ENCODE peak calls at places on chromosome 2, in eight cellular contexts. One of them, this sample, is unnamed.

GRCh38 chr2:240820607-240821428 is 799 bp upstream of the KIF1A start:
- DNase-seq in T-cell: no peak
- DNase-seq in body of pancreas: no peak
- DNase-seq in amygdala: peak; percentile 52
- DNase-seq in stimulated activated CD4-positive, alpha-beta T cell treated with anti-CD3 and anti-CD28 coated beads, Interleukin-2, amount 100 ng/mL, for 24 hours: peak; percentile 38
- DNase-seq in cardiac muscle cell: peak; percentile 28
- DNase-seq in T-helper 2 cell: no peak
- DNase-seq in substantia nigra: peak; percentile 54
- DNase-seq in this sample: no peak

GRCh38 chr2:207332473-207333212 is 166.9 kb upstream of the KLF7 start:
- DNase-seq in substantia nigra: no peak
- DNase-seq in body of pancreas: no peak
- DNase-seq in T-helper 2 cell: no peak
- DNase-seq in cardiac muscle cell: no peak
- DNase-seq in T-cell: no peak
- DNase-seq in amygdala: no peak
- DNase-seq in stimulated activated CD4-positive, alpha-beta T cell treated with anti-CD3 and anti-CD28 coated beads, Interleukin-2, amount 100 ng/mL, for 24 hours: no peak
- DNase-seq in this sample: no peak

GRCh38 chr2:99863914-99864273 is 278.5 kb downstream of the AFF3 start:
- DNase-seq in body of pancreas: no peak
- DNase-seq in substantia nigra: no peak
- DNase-seq in cardiac muscle cell: no peak
- DNase-seq in T-cell: no peak
- DNase-seq in T-helper 2 cell: no peak
- DNase-seq in amygdala: no peak
- DNase-seq in stimulated activated CD4-positive, alpha-beta T cell treated with anti-CD3 and anti-CD28 coated beads, Interleukin-2, amount 100 ng/mL, for 24 hours: no peak
- DNase-seq in this sample: no peak

GRCh38 chr2:30221531-30221930 is 9.8 kb upstream of the LBH start:
- DNase-seq in substantia nigra: no peak
- DNase-seq in T-cell: no peak
- DNase-seq in stimulated activated CD4-positive, alpha-beta T cell treated with anti-CD3 and anti-CD28 coated beads, Interleukin-2, amount 100 ng/mL, for 24 hours: no peak
- DNase-seq in body of pancreas: no peak
- DNase-seq in amygdala: no peak
- DNase-seq in T-helper 2 cell: no peak
- DNase-seq in cardiac muscle cell: no peak
- DNase-seq in this sample: no peak

GRCh38 chr2:219631406-219631891 is 4.0 kb downstream of the SLC4A3 start:
- DNase-seq in body of pancreas: no peak
- DNase-seq in T-helper 2 cell: no peak
- DNase-seq in substantia nigra: no peak
- DNase-seq in stimulated activated CD4-positive, alpha-beta T cell treated with anti-CD3 and anti-CD28 coated beads, Interleukin-2, amount 100 ng/mL, for 24 hours: no peak
- DNase-seq in amygdala: no peak
- DNase-seq in T-cell: no peak
- DNase-seq in cardiac muscle cell: no peak
- DNase-seq in this sample: no peak

GRCh38 chr2:768484-768883 is 91.3 kb upstream of the TMEM18 start:
- DNase-seq in body of pancreas: no peak
- DNase-seq in cardiac muscle cell: no peak
- DNase-seq in amygdala: no peak
- DNase-seq in T-cell: no peak
- DNase-seq in substantia nigra: no peak
- DNase-seq in stimulated activated CD4-positive, alpha-beta T cell treated with anti-CD3 and anti-CD28 coated beads, Interleukin-2, amount 100 ng/mL, for 24 hours: no peak
- DNase-seq in T-helper 2 cell: no peak
- DNase-seq in this sample: no peak

GRCh38 chr2:148967484-148967883 is 71.0 kb upstream of the LYPD6B start:
- DNase-seq in body of pancreas: no peak
- DNase-seq in substantia nigra: no peak
- DNase-seq in T-cell: no peak
- DNase-seq in amygdala: no peak
- DNase-seq in cardiac muscle cell: no peak
- DNase-seq in T-helper 2 cell: no peak
- DNase-seq in stimulated activated CD4-positive, alpha-beta T cell treated with anti-CD3 and anti-CD28 coated beads, Interleukin-2, amount 100 ng/mL, for 24 hours: no peak
- DNase-seq in this sample: no peak

GRCh38 chr2:164694275-164694695 is 73.0 kb upstream of the GRB14 start:
- DNase-seq in cardiac muscle cell: no peak
- DNase-seq in amygdala: no peak
- DNase-seq in T-helper 2 cell: no peak
- DNase-seq in substantia nigra: no peak
- DNase-seq in T-cell: no peak
- DNase-seq in body of pancreas: no peak
- DNase-seq in stimulated activated CD4-positive, alpha-beta T cell treated with anti-CD3 and anti-CD28 coated beads, Interleukin-2, amount 100 ng/mL, for 24 hours: no peak
- DNase-seq in this sample: no peak

GRCh38 chr2:151999058-151999457 is 99.8 kb downstream of the CACNB4 start:
- DNase-seq in T-helper 2 cell: peak; percentile 20
- DNase-seq in T-cell: peak; percentile 10
- DNase-seq in substantia nigra: peak; percentile 3
- DNase-seq in stimulated activated CD4-positive, alpha-beta T cell treated with anti-CD3 and anti-CD28 coated beads, Interleukin-2, amount 100 ng/mL, for 24 hours: peak; percentile 59
- DNase-seq in amygdala: peak; percentile 22
- DNase-seq in cardiac muscle cell: peak; percentile 61
- DNase-seq in body of pancreas: peak; percentile 49
- DNase-seq in this sample: no peak

GRCh38 chr2:54599914-54600313 is 123.5 kb upstream of the EML6 start:
- DNase-seq in cardiac muscle cell: no peak
- DNase-seq in body of pancreas: no peak
- DNase-seq in amygdala: no peak
- DNase-seq in substantia nigra: no peak
- DNase-seq in T-cell: no peak
- DNase-seq in stimulated activated CD4-positive, alpha-beta T cell treated with anti-CD3 and anti-CD28 coated beads, Interleukin-2, amount 100 ng/mL, for 24 hours: no peak
- DNase-seq in T-helper 2 cell: no peak
- DNase-seq in this sample: no peak

GRCh38 chr2:96549967-96550786 is 13.6 kb downstream of the ARID5A start:
- DNase-seq in cardiac muscle cell: peak; percentile 32
- DNase-seq in amygdala: no peak
- DNase-seq in substantia nigra: no peak
- DNase-seq in stimulated activated CD4-positive, alpha-beta T cell treated with anti-CD3 and anti-CD28 coated beads, Interleukin-2, amount 100 ng/mL, for 24 hours: no peak
- DNase-seq in T-cell: no peak
- DNase-seq in body of pancreas: peak; percentile 89
- DNase-seq in T-helper 2 cell: no peak
- DNase-seq in this sample: no peak

GRCh38 chr2:235238537-235238936 is 255.3 kb upstream of the AGAP1 start:
- DNase-seq in substantia nigra: peak; percentile 31
- DNase-seq in cardiac muscle cell: no peak
- DNase-seq in amygdala: peak; percentile 26
- DNase-seq in T-cell: no peak
- DNase-seq in body of pancreas: no peak
- DNase-seq in stimulated activated CD4-positive, alpha-beta T cell treated with anti-CD3 and anti-CD28 coated beads, Interleukin-2, amount 100 ng/mL, for 24 hours: no peak
- DNase-seq in T-helper 2 cell: no peak
- DNase-seq in this sample: no peak

This sample was measured in BJ.